ENCODE peak calls at places on chromosome 21, in ten cellular contexts. C, D, T, A, L, R, E, B, U and M are unnamed samples.

GRCh38 chr21:15659768-15660423 is 69.9 kb upstream of the USP25 start:
- DNase-seq in L (no peak), C (no peak), D (no peak), R (no peak), T (no peak), B (no peak), U (no peak), E (no peak), A (no peak), M (no peak)

GRCh38 chr21:45347048-45347711 is 57.8 kb upstream of the COL18A1 start:
- DNase-seq in T (no peak), R (no peak), L (no peak), A (no peak), D (no peak), U (no peak), E (no peak), B (no peak), C (no peak), M (no peak)

GRCh38 chr21:36753556-36753955 is 54.6 kb downstream of the SIM2 start:
- DNase-seq in T (no peak), C (no peak), L (peak), A (no peak), U (no peak), R (no peak), D (no peak), E (no peak), B (peak), M (peak)

GRCh38 chr21:31732891-31733520 is 1.1 kb upstream of the SCAF4 start:
- DNase-seq in U (peak), L (peak), A (no peak), R (no peak), D (no peak), T (no peak), E (peak), C (no peak), B (peak), M (no peak)

GRCh38 chr21:31731802-31732537 is at the start of gene SCAF4:
- DNase-seq in A (peak), B (peak), C (peak), U (peak), L (peak), T (peak), E (peak), R (peak), D (peak), M (peak)

GRCh38 chr21:42572906-42573495 is 59.3 kb downstream of the SLC37A1 start:
- DNase-seq in L (no peak), E (no peak), R (no peak), U (no peak), T (no peak), C (no peak), D (no peak), A (no peak), B (no peak), M (no peak)

GRCh38 chr21:32414579-32415358 is 2.3 kb downstream of the EVA1C start:
- DNase-seq in B (peak), U (no peak), R (no peak), D (no peak), L (peak), E (no peak), A (no peak), C (no peak), T (no peak), M (peak)

GRCh38 chr21:17823846-17824245 is 4.7 kb upstream of the C21orf91 start:
- DNase-seq in R (no peak), A (no peak), C (no peak), D (no peak), E (no peak), B (no peak), U (no peak), L (no peak), T (no peak), M (no peak)

GRCh38 chr21:42146821-42147220 is 72.1 kb upstream of the ABCG1 start:
- DNase-seq in L (no peak), D (no peak), B (no peak), A (no peak), E (no peak), U (no peak), C (peak), T (no peak), R (no peak), M (no peak)